ENCODE peak calls at places on chromosomes 2 and 18, in six cellular contexts. I is H1, O is neuronal stem cell, X is mesenchymal stem cell, E is IMR-90, S is trophoblast cell. G is an unnamed sample.
A peak's percentile ranks its signal among the peaks of the same experiment; 100 is the strongest.

GRCh38 chr2:232235716-232236115 is 142.8 kb upstream of the ALPP start:
- DNase-seq in I (no peak), O (peak; percentile 8), X (peak; percentile 31), E (peak; percentile 12), S (peak; percentile 44), G (peak; percentile 18)

GRCh38 chr2:240632291-240632670 is 7.0 kb downstream of the GPR35 start:
- DNase-seq in I (no peak), O (no peak), X (no peak), E (no peak), S (no peak), G (no peak)

GRCh38 chr18:22547807-22548561 is 130.3 kb upstream of the CTAGE1 start:
- DNase-seq in I (no peak), O (no peak), X (no peak), E (peak; percentile 53), S (no peak), G (peak; percentile 55)

GRCh38 chr18:60024345-60024744 is 124.5 kb downstream of the PMAIP1 start:
- DNase-seq in I (no peak), O (no peak), X (no peak), E (no peak), S (no peak), G (no peak)

GRCh38 chr2:38377501-38378258 is 607 bp upstream of the ATL2 start:
- DNase-seq in I (no peak), O (no peak), X (peak; percentile 76), E (peak; percentile 75), S (peak; percentile 16), G (no peak)

GRCh38 chr18:67969458-67969857 is 452.9 kb upstream of the DSEL start:
- DNase-seq in I (no peak), O (no peak), X (no peak), E (no peak), S (no peak), G (no peak)

GRCh38 chr2:218186876-218187649 is 20.3 kb upstream of the CXCR1 start:
- DNase-seq in I (no peak), O (no peak), X (no peak), E (no peak), S (peak; percentile 99), G (peak; percentile 18)

GRCh38 chr18:35386600-35387366 is 9.6 kb upstream of the ZNF396 start:
- DNase-seq in I (peak; percentile 36), O (peak; percentile 72), X (peak; percentile 82), E (peak; percentile 82), S (peak; percentile 67), G (peak; percentile 93)

GRCh38 chr2:66427219-66427768 is 7.6 kb upstream of the MEIS1 start:
- DNase-seq in I (no peak), O (no peak), X (peak; percentile 30), E (no peak), S (no peak), G (no peak)

GRCh38 chr2:60837123-60837522 is 44.3 kb upstream of the REL start:
- DNase-seq in I (no peak), O (no peak), X (no peak), E (no peak), S (no peak), G (no peak)

GRCh38 chr18:27042177-27042576 is 142.9 kb downstream of the CHST9 start:
- DNase-seq in I (no peak), O (no peak), X (no peak), E (no peak), S (no peak), G (no peak)

GRCh38 chr2:176984987-176985386 is 227.6 kb upstream of the HNRNPA3 start:
- DNase-seq in I (no peak), O (no peak), X (no peak), E (no peak), S (no peak), G (peak; percentile 13)

GRCh38 chr2:239610457-239611221 is 209.8 kb upstream of the HDAC4 start:
- DNase-seq in I (no peak), O (no peak), X (no peak), E (no peak), S (no peak), G (no peak)

GRCh38 chr18:50636366-50637057 is 76.6 kb downstream of the MAPK4 start:
- DNase-seq in I (no peak), O (no peak), X (no peak), E (no peak), S (no peak), G (no peak)

GRCh38 chr2:236871500-236872001 is 214.1 kb upstream of the COPS8 start:
- DNase-seq in I (no peak), O (no peak), X (peak; percentile 100), E (peak; percentile 91), S (peak; percentile 33), G (no peak)

GRCh38 chr2:44351676-44352075 is 9.6 kb downstream of the PREPL start:
- DNase-seq in I (no peak), O (no peak), X (peak; percentile 59), E (peak; percentile 70), S (no peak), G (no peak)

GRCh38 chr2:143950675-143951074 is 569.2 kb downstream of the ZEB2 start:
- DNase-seq in I (no peak), O (no peak), X (no peak), E (no peak), S (no peak), G (no peak)

GRCh38 chr18:50661013-50661412 is 101.1 kb downstream of the MAPK4 start:
- DNase-seq in I (no peak), O (no peak), X (no peak), E (no peak), S (no peak), G (no peak)

GRCh38 chr2:64523667-64524603 is at the start of gene AFTPH:
- DNase-seq in I (peak; percentile 98), O (peak; percentile 96), X (peak; percentile 99), E (peak; percentile 98), S (peak; percentile 99), G (peak; percentile 100)

GRCh38 chr2:33605059-33605458 is 6.0 kb upstream of the FAM98A start:
- DNase-seq in I (no peak), O (no peak), X (no peak), E (no peak), S (peak; percentile 14), G (no peak)

GRCh38 chr2:166614027-166614426 is 120.0 kb upstream of the SCN7A start:
- DNase-seq in I (no peak), O (no peak), X (no peak), E (no peak), S (no peak), G (peak; percentile 23)

GRCh38 chr2:103789716-103790085 is 1027.9 kb downstream of the TMEM182 start:
- DNase-seq in I (no peak), O (no peak), X (no peak), E (no peak), S (no peak), G (no peak)

DNA sequence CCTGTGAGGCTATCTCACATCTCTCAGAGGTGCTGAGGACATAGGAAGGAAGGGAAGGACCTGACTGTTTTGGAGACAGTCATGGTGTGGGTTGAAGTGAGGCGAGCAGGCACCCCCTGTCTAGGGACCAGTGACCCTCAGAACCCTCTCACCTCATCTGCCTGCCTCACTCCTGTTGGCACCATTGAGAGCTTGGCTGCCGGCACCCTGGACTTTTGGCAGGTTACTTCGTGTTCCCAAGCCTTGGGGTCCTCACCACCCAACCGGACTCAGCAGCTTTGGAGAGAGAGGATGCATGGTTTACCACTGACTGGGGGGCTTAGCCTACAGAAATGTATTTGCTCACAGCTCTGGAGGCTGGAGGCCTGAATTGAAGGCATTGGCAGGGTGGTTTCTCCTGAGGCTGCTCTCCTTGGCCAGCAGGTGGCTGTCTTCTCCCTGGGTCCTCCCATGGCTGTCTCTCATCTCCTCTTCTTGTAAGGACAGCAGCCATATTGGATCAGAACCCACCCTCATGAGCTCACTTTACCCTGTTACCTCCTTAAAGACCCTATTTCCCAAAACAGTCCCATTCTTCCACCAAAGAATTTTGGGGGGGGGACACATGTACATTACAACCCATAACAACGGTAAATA is 142.0 kb downstream of the TSN start:
- DNase-seq in I (no peak), O (no peak), X (peak; percentile 3), E (peak; percentile 27), S (peak; percentile 15), G (peak; percentile 76)
- H3K4me3 ChIP-seq in I (no peak overlapping the region), O (no peak overlapping the region), X (no peak overlapping the region), E (no peak overlapping the region), S (no peak overlapping the region), G (no peak overlapping the region)

DNA sequence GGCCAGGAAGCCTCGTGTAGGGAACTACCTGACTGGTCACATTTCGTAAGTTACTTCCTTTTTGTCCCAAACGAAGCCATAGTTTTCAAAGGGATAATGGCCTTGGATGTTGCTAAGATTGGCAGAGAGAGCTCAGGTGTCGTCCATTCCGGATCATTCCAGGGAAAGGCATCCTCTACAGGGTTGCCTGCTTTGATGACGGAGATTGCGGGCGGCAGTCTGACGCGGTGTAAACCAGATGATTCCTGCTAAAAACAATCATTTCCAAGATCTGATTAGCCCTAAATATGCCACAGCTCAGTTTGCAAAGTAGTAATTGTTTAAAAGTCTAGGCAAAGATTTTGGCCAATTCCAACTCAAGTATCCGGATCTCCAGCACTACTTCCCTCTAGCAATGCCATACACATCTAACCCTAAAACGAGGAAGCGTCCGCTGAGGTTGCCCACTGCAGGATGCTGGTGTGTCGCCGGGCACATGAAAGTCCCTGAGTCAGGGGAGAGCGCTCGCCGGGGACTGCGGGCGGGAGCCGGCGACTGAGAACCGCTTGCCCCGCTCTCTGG is 624 bp upstream of the MALT1 start:
- DNase-seq in I (no peak), O (no peak), X (no peak), E (peak; percentile 31), S (peak; percentile 84), G (no peak)
- H3K18ac ChIP-seq in I (peak overlapping the region; percentile 28), O (peak overlapping the region; percentile 90), X (no peak overlapping the region), E (no peak overlapping the region), S (peak overlapping the region; percentile 93), G (peak overlapping the region; percentile 29)

GRCh38 chr2:53356291-53356905 is 411.2 kb upstream of the CHAC2 start:
- DNase-seq in I (no peak), O (no peak), X (no peak), E (no peak), S (no peak), G (peak; percentile 34)

DNA sequence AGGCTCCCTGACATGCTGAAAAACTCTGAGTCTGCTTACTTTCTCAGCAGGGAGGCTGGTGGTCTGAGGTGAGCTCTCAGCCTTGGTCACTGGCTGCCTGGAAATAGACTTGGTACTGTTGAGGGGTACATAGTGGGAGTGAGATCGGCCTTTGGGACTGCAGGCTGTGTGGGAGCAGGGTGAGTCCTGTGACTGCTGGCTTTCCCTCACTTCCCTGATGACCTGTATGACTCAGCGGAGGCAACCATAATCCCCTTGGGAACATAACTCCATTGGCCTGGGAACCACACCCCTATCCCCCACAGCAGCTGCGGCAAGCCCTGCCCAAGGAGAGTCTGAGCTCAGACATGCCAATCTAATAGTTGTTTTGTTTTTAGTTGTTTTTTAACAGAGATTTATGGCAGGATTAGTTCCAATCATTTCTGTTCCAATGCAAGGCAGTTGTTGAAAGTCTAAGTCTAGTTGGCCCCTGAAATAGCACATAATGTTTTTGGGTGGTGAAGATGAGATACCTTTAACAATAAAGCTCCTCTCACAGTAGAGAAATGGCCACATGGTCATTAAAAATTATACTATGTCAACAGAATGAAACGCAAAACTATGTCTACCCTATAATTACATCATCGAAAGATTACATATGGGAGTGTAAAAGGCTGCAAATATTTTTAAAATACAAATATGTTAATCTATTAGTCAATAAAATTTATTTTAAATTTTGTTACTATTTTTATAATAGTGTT is 414.1 kb upstream of the CHAC2 start:
- DNase-seq in I (no peak), O (peak; percentile 4), X (peak; percentile 51), E (peak; percentile 15), S (no peak), G (peak; percentile 57)
- H3K9ac ChIP-seq in I (no peak overlapping the region), O (no peak overlapping the region), X (no peak overlapping the region), E (no peak overlapping the region), S (no peak overlapping the region), G (no peak overlapping the region)

GRCh38 chr2:170972508-170973224 is 43.6 kb downstream of the GORASP2 start:
- DNase-seq in I (no peak), O (no peak), X (no peak), E (no peak), S (no peak), G (no peak)
- H3K4me3 ChIP-seq in I (peak overlapping the region; percentile 58), O (no peak overlapping the region), X (no peak overlapping the region), E (no peak overlapping the region), S (no peak overlapping the region), G (no peak overlapping the region)

GRCh38 chr2:11132036-11132671 is 23.1 kb upstream of the SLC66A3 start:
- DNase-seq in I (no peak), O (no peak), X (no peak), E (no peak), S (no peak), G (no peak)
- H3K18ac ChIP-seq in I (peak overlapping the region; percentile 24), O (no peak overlapping the region), X (peak overlapping the region; percentile 6), E (no peak overlapping the region), S (no peak overlapping the region), G (no peak overlapping the region)

G was measured in mesendoderm.